ENCODE peak calls at places on chromosomes 13 and 19, in four cellular contexts. K is HCT116, E is GM20000, G is PC-3. X is an unnamed sample.

GRCh38 chr13:113612626-113613025 is 28.1 kb downstream of the TFDP1 start:
- DNase-seq in K (no peak), E (no peak), G (no peak), X (no peak)

GRCh38 chr19:18848860-18849661 is 17.3 kb downstream of the UPF1 start:
- DNase-seq in K (no peak), E (no peak), G (no peak), X (peak; percentile 65)

GRCh38 chr19:29872224-29872731 is 60.5 kb downstream of the CCNE1 start:
- DNase-seq in K (no peak), E (peak; percentile 41), G (no peak), X (no peak)

GRCh38 chr19:32337176-32337808 is 8.1 kb upstream of the ZNF507 start:
- DNase-seq in K (no peak), E (no peak), G (no peak), X (no peak)

GRCh38 chr13:40485611-40486517 is 180.6 kb downstream of the FOXO1 start:
- DNase-seq in K (no peak), E (peak; percentile 34), G (no peak), X (peak; percentile 40)

GRCh38 chr19:46229442-46229841 is at the start of gene IGFL1:
- DNase-seq in K (no peak), E (no peak), G (no peak), X (no peak)

GRCh38 chr13:47508518-47509228 is 492.4 kb downstream of the SUCLA2 start:
- DNase-seq in K (no peak), E (no peak), G (no peak), X (no peak)

GRCh38 chr19:20928371-20928770 is 5.3 kb downstream of the ZNF85 start:
- DNase-seq in K (no peak), E (no peak), G (no peak), X (no peak)

GRCh38 chr19:8367327-8368001 is 3.5 kb downstream of the ANGPTL4 start:
- DNase-seq in K (no peak), E (no peak), G (peak; percentile 97), X (no peak)

GRCh38 chr13:110390572-110390971 is 83.5 kb downstream of the COL4A2 start:
- DNase-seq in K (no peak), E (no peak), G (peak; percentile 89), X (no peak)

GRCh38 chr13:65959305-65959704 is 1270.8 kb downstream of the PCDH9 start:
- DNase-seq in K (no peak), E (no peak), G (peak; percentile 88), X (no peak)

GRCh38 chr19:17684256-17684655 is 3.9 kb downstream of the UNC13A start:
- DNase-seq in K (no peak), E (no peak), G (no peak), X (no peak)

GRCh38 chr13:59665736-59666135 is 498.0 kb downstream of the DIAPH3 start:
- DNase-seq in K (no peak), E (no peak), G (no peak), X (no peak)

GRCh38 chr13:90239130-90239529 is 1108.4 kb upstream of the MIR17HG start:
- DNase-seq in K (no peak), E (no peak), G (no peak), X (no peak)

GRCh38 chr13:33204130-33204927 is 81.2 kb downstream of the STARD13 start:
- DNase-seq in K (no peak), E (no peak), G (no peak), X (no peak)

GRCh38 chr13:38941353-38941945 is 49.2 kb downstream of the STOML3 start:
- DNase-seq in K (no peak), E (no peak), G (peak; percentile 27), X (no peak)

GRCh38 chr13:109816979-109817275 is 30.5 kb upstream of the IRS2 start:
- DNase-seq in K (no peak), E (no peak), G (peak; percentile 69), X (no peak)

GRCh38 chr13:99909097-99909835 is 62.3 kb downstream of the ZIC5 start:
- DNase-seq in K (no peak), E (no peak), G (no peak), X (no peak)

GRCh38 chr19:2049741-2050348 is 1.2 kb downstream of the MKNK2 start:
- DNase-seq in K (no peak), E (peak; percentile 77), G (peak; percentile 67), X (peak; percentile 71)

GRCh38 chr13:112684041-112684440 is 5.8 kb upstream of the ATP11A start:
- DNase-seq in K (no peak), E (no peak), G (no peak), X (no peak)

GRCh38 chr19:10112895-10113591 is 1.6 kb downstream of the P2RY11 start:
- DNase-seq in K (no peak), E (peak; percentile 71), G (peak; percentile 68), X (peak; percentile 73)

GRCh38 chr19:55931936-55932386 is at the start of gene NLRP13:
- DNase-seq in K (no peak), E (no peak), G (no peak), X (no peak)

GRCh38 chr19:17777840-17778620 is 16.9 kb upstream of the B3GNT3 start:
- DNase-seq in K (peak; percentile 90), E (peak; percentile 74), G (peak; percentile 94), X (peak; percentile 76)

GRCh38 chr19:31140717-31141116 is 208.5 kb downstream of the TSHZ3 start:
- DNase-seq in K (no peak), E (no peak), G (peak; percentile 11), X (no peak)

GRCh38 chr13:62085337-62085736 is 669.7 kb upstream of the PCDH20 start:
- DNase-seq in K (no peak), E (no peak), G (no peak), X (no peak)

GRCh38 chr13:110993788-110994187 is 78.9 kb upstream of the ANKRD10 start:
- DNase-seq in K (no peak), E (no peak), G (no peak), X (no peak)

GRCh38 chr13:41178040-41178439 is 16.3 kb downstream of the KBTBD7 start:
- DNase-seq in K (no peak), E (no peak), G (no peak), X (no peak)

DNA sequence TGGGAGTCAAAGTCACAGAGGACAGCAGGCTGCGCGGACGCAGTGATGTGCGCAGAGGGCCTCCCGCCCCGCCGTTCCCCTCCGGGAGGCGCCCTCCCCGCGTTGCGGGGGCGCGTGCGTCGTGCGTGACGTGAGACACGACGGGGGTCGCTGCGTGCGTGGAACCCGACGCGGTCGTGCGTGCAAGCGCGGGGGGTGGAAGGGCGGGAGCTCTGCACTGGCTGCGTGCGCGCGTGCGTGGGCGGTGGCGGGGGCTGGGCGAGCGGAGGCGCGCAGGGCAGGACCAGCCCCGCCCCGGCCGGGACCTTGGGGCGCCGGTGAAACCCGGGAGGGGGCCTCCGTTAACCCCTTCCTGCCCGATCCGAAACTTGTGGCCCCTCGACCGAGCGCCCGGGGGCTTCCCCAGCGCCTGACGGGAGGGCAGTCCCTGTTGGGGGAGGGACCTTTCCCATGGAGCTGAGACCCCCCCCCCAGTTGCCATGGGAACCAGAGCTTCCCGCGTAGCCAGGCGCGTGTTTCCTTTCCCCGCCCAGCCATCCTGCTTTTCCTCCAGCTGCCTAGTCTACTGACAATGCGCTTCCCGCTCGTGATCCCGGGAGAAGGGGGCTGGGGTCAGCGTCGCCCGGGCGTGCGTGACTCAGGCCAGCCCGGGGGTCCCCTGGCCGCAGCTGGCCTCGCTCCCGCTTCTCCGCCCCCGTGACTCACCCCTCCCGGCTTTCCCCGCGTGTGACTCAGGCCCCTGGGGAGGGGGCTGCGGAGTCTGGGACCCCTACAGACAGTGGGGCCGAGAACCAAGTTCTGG is 7.3 kb upstream of the HOOK2 start:
- DNase-seq in K (no peak), E (peak; percentile 86), G (peak; percentile 68), X (peak; percentile 85)
- TF ChIP-seq CTCF in K (no peak), E (no peak), G (peak; percentile 9), X (no peak)

GRCh38 chr13:49679244-49679643 is 12.0 kb downstream of the EBPL start:
- DNase-seq in K (no peak), E (peak; percentile 53), G (no peak), X (peak; percentile 56)
- TF ChIP-seq CTCF in K (peak; percentile 8), E (no peak), G (peak; percentile 33), X (peak; percentile 29)

DNA sequence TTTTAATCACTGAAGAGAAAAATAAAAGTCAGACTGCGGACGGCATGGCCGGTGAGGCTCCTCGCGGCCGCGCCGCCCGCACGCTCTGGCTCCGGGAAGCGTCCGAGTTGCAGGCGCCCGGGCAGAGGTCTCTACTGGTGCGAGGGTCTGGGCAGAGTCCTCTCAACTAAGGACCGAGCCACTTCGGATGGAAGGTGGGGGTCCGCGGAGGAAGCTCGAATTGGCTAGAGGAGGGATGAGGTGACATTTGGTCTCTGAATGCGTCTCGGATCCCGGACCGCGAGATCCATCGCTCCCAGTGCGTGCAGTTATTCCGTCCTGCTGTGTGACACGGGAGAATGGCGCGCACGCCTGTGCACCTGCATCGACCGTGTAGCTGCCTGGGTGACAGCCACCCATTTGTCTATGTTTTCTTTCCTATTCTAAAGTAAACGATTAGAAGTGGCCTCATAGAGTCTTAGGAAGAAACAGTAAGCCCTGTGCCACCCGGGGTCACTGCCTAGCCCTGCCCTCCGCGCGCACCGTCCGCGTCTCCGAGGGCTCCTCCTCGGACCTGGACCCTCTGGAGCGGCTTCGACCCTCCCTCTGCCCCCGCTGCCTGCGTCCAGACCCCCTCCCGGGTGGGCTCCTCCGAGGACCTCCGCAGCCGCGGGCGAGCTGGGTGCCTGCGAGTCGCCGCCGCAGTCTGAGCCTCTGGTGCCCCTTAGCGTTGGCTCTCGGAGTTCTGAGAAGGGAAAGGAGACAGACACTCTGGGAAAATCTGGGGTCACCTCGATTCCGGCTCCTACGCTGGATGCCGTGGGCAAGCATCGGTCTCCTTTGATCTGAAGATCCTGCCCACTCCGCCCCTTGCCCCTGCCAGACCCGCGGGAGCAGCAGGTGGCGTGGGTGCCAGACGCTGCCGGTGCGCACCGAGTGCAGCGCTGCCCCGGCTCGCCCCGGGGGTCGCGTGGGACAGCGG is 347.4 kb downstream of the LIG4 start:
- DNase-seq in K (no peak), E (peak; percentile 35), G (peak; percentile 61), X (peak; percentile 26)
- TF ChIP-seq CTCF in K (no peak), E (no peak), G (peak; percentile 84), X (no peak)

GRCh38 chr13:26968431-26969335 is 202.9 kb downstream of the USP12 start:
- DNase-seq in K (no peak), E (no peak), G (no peak), X (no peak)

GRCh38 chr13:26973946-26974345 is 197.7 kb downstream of the USP12 start:
- DNase-seq in K (no peak), E (no peak), G (no peak), X (no peak)

GRCh38 chr13:26973281-26973680 is 198.3 kb downstream of the USP12 start:
- DNase-seq in K (no peak), E (no peak), G (no peak), X (no peak)

GRCh38 chr13:26976336-26976735 is 195.3 kb downstream of the USP12 start:
- DNase-seq in K (no peak), E (no peak), G (no peak), X (no peak)

DNA sequence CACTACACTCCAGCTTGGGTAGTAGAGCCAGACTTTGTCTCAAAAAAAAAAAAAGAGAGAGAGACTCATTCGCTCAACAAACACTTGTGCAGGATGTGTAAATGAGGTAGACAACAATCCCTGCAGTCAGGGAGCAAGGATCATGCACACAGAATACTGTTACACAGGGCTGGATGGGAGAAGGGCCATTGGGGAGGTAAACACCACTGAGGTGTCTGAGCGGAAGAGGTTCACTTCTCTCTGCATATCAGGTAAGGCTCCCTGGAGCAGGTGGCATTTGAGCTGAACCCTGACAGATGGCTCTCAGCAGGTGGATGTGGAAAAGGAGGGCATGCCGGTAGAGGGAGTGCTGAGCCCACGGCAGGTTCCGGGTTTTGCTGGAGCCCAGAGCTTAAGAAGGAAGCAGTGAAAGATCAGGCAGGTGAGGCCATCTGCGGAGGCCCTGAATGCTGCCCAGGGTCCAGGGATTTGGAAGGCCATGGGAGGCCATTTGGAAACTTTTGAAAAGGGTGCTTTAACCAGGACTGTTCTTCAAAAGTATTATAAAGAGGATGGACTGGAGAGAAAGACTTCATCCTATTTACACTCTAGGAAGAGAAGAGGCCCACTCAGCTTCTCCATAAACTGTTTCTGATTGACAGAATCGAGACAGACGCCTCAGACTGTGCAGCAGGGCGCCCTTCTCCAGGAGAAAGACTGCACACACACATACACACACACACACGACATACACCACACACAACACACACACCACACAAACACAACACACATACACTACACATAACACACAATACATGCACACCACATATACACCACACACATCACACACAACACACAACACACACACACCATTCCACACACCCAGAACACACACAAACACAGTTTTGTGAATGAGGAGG is 199.4 kb downstream of the USP12 start:
- DNase-seq in K (peak; percentile 26), E (peak; percentile 23), G (peak; percentile 64), X (no peak)
- TF ChIP-seq CTCF in K (no peak), E (peak; percentile 58), G (peak; percentile 75), X (peak; percentile 40)